ENCODE peak calls at places on chromosomes 3 and 15, in four cellular contexts. One of them, this sample, is unnamed.

GRCh38 chr3:50567011-50567385 is 549 bp downstream of the C3orf18 start:
- DNase-seq in HL-60: no peak
- DNase-seq in heart right ventricle: no peak
- DNase-seq in BJ: no peak
- DNase-seq in this sample: no peak

GRCh38 chr3:23865595-23866396 is 51.0 kb downstream of the NKIRAS1 start:
- DNase-seq in heart right ventricle: no peak
- DNase-seq in HL-60: no peak
- DNase-seq in BJ: no peak
- DNase-seq in this sample: peak

GRCh38 chr3:138241061-138241460 is 54.0 kb downstream of the ARMC8 start:
- DNase-seq in heart right ventricle: no peak
- DNase-seq in HL-60: no peak
- DNase-seq in BJ: peak
- DNase-seq in this sample: no peak

GRCh38 chr3:114454592-114455251 is 160.9 kb downstream of the TIGIT start:
- DNase-seq in BJ: no peak
- DNase-seq in heart right ventricle: no peak
- DNase-seq in HL-60: no peak
- DNase-seq in this sample: no peak

GRCh38 chr15:100259266-100259665 is 82.5 kb downstream of the ADAMTS17 start:
- DNase-seq in HL-60: no peak
- DNase-seq in BJ: no peak
- DNase-seq in heart right ventricle: no peak
- DNase-seq in this sample: no peak

GRCh38 chr3:73206006-73206405 is 144.5 kb downstream of the EBLN2 start:
- DNase-seq in BJ: no peak
- DNase-seq in HL-60: no peak
- DNase-seq in heart right ventricle: no peak
- DNase-seq in this sample: no peak

GRCh38 chr3:100796556-100796955 is 87.3 kb downstream of the TFG start:
- DNase-seq in HL-60: no peak
- DNase-seq in BJ: no peak
- DNase-seq in heart right ventricle: no peak
- DNase-seq in this sample: no peak

GRCh38 chr15:34716111-34716510 is 38.7 kb downstream of the GJD2 start:
- DNase-seq in HL-60: no peak
- DNase-seq in BJ: no peak
- DNase-seq in heart right ventricle: peak
- DNase-seq in this sample: no peak

GRCh38 chr3:157088506-157089454 is 71.2 kb downstream of the CCNL1 start:
- DNase-seq in BJ: peak
- DNase-seq in HL-60: peak
- DNase-seq in heart right ventricle: peak
- DNase-seq in this sample: peak

GRCh38 chr3:46482632-46483311 is 15.0 kb upstream of the RTP3 start:
- DNase-seq in BJ: no peak
- DNase-seq in HL-60: no peak
- DNase-seq in heart right ventricle: no peak
- DNase-seq in this sample: no peak

GRCh38 chr3:57062119-57062631 is 1.7 kb downstream of the SPATA12 start:
- DNase-seq in heart right ventricle: no peak
- DNase-seq in BJ: no peak
- DNase-seq in HL-60: no peak
- DNase-seq in this sample: no peak

GRCh38 chr3:197490098-197490497 is 65.7 kb downstream of the BDH1 start:
- DNase-seq in BJ: peak
- DNase-seq in heart right ventricle: no peak
- DNase-seq in HL-60: no peak
- DNase-seq in this sample: no peak

GRCh38 chr15:37135225-37135624 is 34.9 kb upstream of the MEIS2 start:
- DNase-seq in heart right ventricle: no peak
- DNase-seq in BJ: no peak
- DNase-seq in HL-60: no peak
- DNase-seq in this sample: no peak

GRCh38 chr3:122793568-122794416 is at the start of gene HSPBAP1:
- DNase-seq in heart right ventricle: peak
- DNase-seq in BJ: peak
- DNase-seq in HL-60: peak
- DNase-seq in this sample: peak

GRCh38 chr3:128074851-128075515 is 22.7 kb downstream of the SEC61A1 start:
- DNase-seq in BJ: no peak
- DNase-seq in HL-60: no peak
- DNase-seq in heart right ventricle: no peak
- DNase-seq in this sample: no peak

GRCh38 chr3:57199895-57200297 is at the start of gene HESX1:
- DNase-seq in HL-60: no peak
- DNase-seq in BJ: no peak
- DNase-seq in heart right ventricle: no peak
- DNase-seq in this sample: peak

GRCh38 chr15:91821458-91821857 is 32.0 kb upstream of the SLCO3A1 start:
- DNase-seq in HL-60: no peak
- DNase-seq in heart right ventricle: no peak
- DNase-seq in BJ: no peak
- DNase-seq in this sample: no peak

GRCh38 chr3:62688050-62688449 is 187.2 kb downstream of the CADPS start:
- DNase-seq in HL-60: no peak
- DNase-seq in BJ: no peak
- DNase-seq in heart right ventricle: no peak
- DNase-seq in this sample: no peak

GRCh38 chr15:45333550-45333949 is 44.8 kb downstream of the GATM start:
- DNase-seq in HL-60: no peak
- DNase-seq in heart right ventricle: peak
- DNase-seq in BJ: no peak
- DNase-seq in this sample: no peak

GRCh38 chr3:119967353-119968006 is 126.8 kb downstream of the GSK3B start:
- DNase-seq in HL-60: no peak
- DNase-seq in heart right ventricle: no peak
- DNase-seq in BJ: no peak
- DNase-seq in this sample: no peak

GRCh38 chr15:33654859-33655258 is 313.4 kb upstream of the CHRM5 start:
- DNase-seq in heart right ventricle: no peak
- DNase-seq in BJ: no peak
- DNase-seq in HL-60: no peak
- DNase-seq in this sample: no peak

GRCh38 chr3:41450416-41451231 is 251.3 kb downstream of the CTNNB1 start:
- DNase-seq in BJ: no peak
- DNase-seq in heart right ventricle: no peak
- DNase-seq in HL-60: no peak
- DNase-seq in this sample: peak

GRCh38 chr15:60932051-60932915 is 296.8 kb downstream of the RORA start:
- DNase-seq in HL-60: no peak
- DNase-seq in BJ: no peak
- DNase-seq in heart right ventricle: no peak
- DNase-seq in this sample: no peak

GRCh38 chr15:90683876-90684275 is 33.3 kb upstream of the BLM start:
- DNase-seq in HL-60: no peak
- DNase-seq in BJ: no peak
- DNase-seq in heart right ventricle: no peak
- DNase-seq in this sample: no peak

GRCh38 chr3:143750856-143751255 is 97.4 kb downstream of the SLC9A9 start:
- DNase-seq in HL-60: no peak
- DNase-seq in BJ: no peak
- DNase-seq in heart right ventricle: no peak
- DNase-seq in this sample: no peak

GRCh38 chr15:55959744-55960143 is 33.7 kb downstream of the NEDD4 start:
- DNase-seq in HL-60: no peak
- DNase-seq in BJ: no peak
- DNase-seq in heart right ventricle: no peak
- DNase-seq in this sample: no peak

GRCh38 chr3:115922681-115923347 is 299.5 kb downstream of the GAP43 start:
- DNase-seq in BJ: no peak
- DNase-seq in heart right ventricle: no peak
- DNase-seq in HL-60: no peak
- DNase-seq in this sample: peak

GRCh38 chr15:90316139-90316538 is 35.9 kb upstream of the ZNF774 start:
- DNase-seq in HL-60: no peak
- DNase-seq in BJ: no peak
- DNase-seq in heart right ventricle: no peak
- DNase-seq in this sample: no peak

GRCh38 chr15:34018021-34018645 is 20.9 kb downstream of the AVEN start:
- DNase-seq in BJ: no peak
- DNase-seq in heart right ventricle: no peak
- DNase-seq in HL-60: no peak
- DNase-seq in this sample: no peak

GRCh38 chr3:177754508-177754921 is 557.2 kb upstream of the TBL1XR1 start:
- DNase-seq in HL-60: no peak
- DNase-seq in BJ: no peak
- DNase-seq in heart right ventricle: no peak
- DNase-seq in this sample: no peak

GRCh38 chr15:100902436-100903190 is 16.5 kb upstream of the LRRK1 start:
- DNase-seq in HL-60: no peak
- DNase-seq in BJ: peak
- DNase-seq in heart right ventricle: peak
- DNase-seq in this sample: no peak

GRCh38 chr3:14847613-14848541 is 29.1 kb downstream of the FGD5 start:
- DNase-seq in heart right ventricle: peak
- DNase-seq in BJ: no peak
- DNase-seq in HL-60: no peak
- DNase-seq in this sample: peak

GRCh38 chr3:50660386-50660785 is 14.3 kb upstream of the DOCK3 start:
- DNase-seq in heart right ventricle: no peak
- DNase-seq in HL-60: no peak
- DNase-seq in BJ: no peak
- DNase-seq in this sample: no peak

GRCh38 chr3:69494091-69494659 is 108.3 kb upstream of the FRMD4B start:
- DNase-seq in heart right ventricle: no peak
- DNase-seq in HL-60: no peak
- DNase-seq in BJ: no peak
- DNase-seq in this sample: no peak

GRCh38 chr3:24401811-24402185 is 92.9 kb downstream of the THRB start:
- DNase-seq in HL-60: no peak
- DNase-seq in BJ: no peak
- DNase-seq in heart right ventricle: no peak
- DNase-seq in this sample: no peak

GRCh38 chr3:188842628-188843027 is 329.1 kb upstream of the TPRG1 start:
- DNase-seq in BJ: no peak
- DNase-seq in heart right ventricle: no peak
- DNase-seq in HL-60: peak
- DNase-seq in this sample: no peak

GRCh38 chr3:9396632-9397330 is 634 bp upstream of the SETD5 start:
- DNase-seq in HL-60: peak
- DNase-seq in BJ: peak
- DNase-seq in heart right ventricle: peak
- DNase-seq in this sample: peak

DNA sequence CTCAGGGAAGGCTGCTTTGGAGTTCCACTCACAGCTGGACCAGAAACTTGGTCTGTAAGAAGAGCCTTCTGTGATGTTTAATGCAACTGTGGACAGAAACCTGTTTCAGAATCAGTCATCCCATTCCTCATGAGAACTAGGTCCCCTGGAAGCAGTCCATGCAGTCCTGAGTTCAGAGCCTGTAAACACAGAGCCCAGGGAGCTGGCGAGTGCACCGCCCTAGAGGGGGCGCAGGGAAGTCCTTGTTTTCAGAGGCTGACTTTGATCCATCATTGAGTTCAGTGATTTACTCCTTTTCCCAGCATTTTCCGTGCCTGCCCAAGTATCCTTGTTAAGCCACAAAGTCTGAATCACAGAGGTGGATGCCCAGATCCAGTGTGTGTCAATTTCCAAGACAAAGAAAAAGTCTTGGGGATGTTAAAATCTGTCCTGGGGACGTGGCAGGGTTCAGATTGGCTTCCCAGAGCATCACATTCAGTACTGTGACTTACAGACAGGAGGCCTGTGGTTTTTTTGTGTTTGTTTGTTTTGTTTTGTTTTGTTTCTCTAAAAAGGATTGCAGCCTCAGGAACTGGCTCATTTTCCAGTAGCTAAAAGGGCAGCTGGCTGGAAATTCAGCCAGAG is 9.8 kb upstream of the TXNRD3 start:
- DNase-seq in BJ: no peak
- DNase-seq in heart right ventricle: no peak
- DNase-seq in HL-60: no peak
- DNase-seq in this sample: no peak
- TF ChIP-seq CTCF in BJ: no peak
- TF ChIP-seq CTCF in heart right ventricle: no peak
- TF ChIP-seq CTCF in HL-60: no peak
- TF ChIP-seq CTCF in this sample: no peak

GRCh38 chr15:87416591-87417257 is 839.8 kb downstream of the NTRK3 start:
- DNase-seq in heart right ventricle: no peak
- DNase-seq in BJ: no peak
- DNase-seq in HL-60: no peak
- DNase-seq in this sample: no peak
- TF ChIP-seq CTCF in heart right ventricle: no peak
- TF ChIP-seq CTCF in BJ: no peak
- TF ChIP-seq CTCF in HL-60: no peak
- TF ChIP-seq CTCF in this sample: no peak

GRCh38 chr15:79494963-79495362 is 62.8 kb downstream of the MINAR1 start:
- DNase-seq in BJ: no peak
- DNase-seq in heart right ventricle: no peak
- DNase-seq in HL-60: no peak
- DNase-seq in this sample: no peak

GRCh38 chr15:79494392-79494909 is 62.3 kb downstream of the MINAR1 start:
- DNase-seq in HL-60: no peak
- DNase-seq in BJ: no peak
- DNase-seq in heart right ventricle: no peak
- DNase-seq in this sample: no peak

GRCh38 chr15:79492065-79492464 is 59.9 kb downstream of the MINAR1 start:
- DNase-seq in HL-60: no peak
- DNase-seq in heart right ventricle: no peak
- DNase-seq in BJ: no peak
- DNase-seq in this sample: no peak

GRCh38 chr15:79496838-79497237 is 64.7 kb downstream of the MINAR1 start:
- DNase-seq in HL-60: no peak
- DNase-seq in heart right ventricle: no peak
- DNase-seq in BJ: no peak
- DNase-seq in this sample: no peak

GRCh38 chr15:79495716-79496115 is 63.6 kb downstream of the MINAR1 start:
- DNase-seq in HL-60: no peak
- DNase-seq in heart right ventricle: no peak
- DNase-seq in BJ: no peak
- DNase-seq in this sample: no peak
- TF ChIP-seq CTCF in HL-60: no peak
- TF ChIP-seq CTCF in heart right ventricle: no peak
- TF ChIP-seq CTCF in BJ: no peak
- TF ChIP-seq CTCF in this sample: no peak

GRCh38 chr15:50137893-50138292 is 18.9 kb upstream of the ATP8B4 start:
- DNase-seq in heart right ventricle: no peak
- DNase-seq in BJ: no peak
- DNase-seq in HL-60: no peak
- DNase-seq in this sample: no peak
- TF ChIP-seq CTCF in heart right ventricle: no peak
- TF ChIP-seq CTCF in BJ: no peak
- TF ChIP-seq CTCF in HL-60: no peak
- TF ChIP-seq CTCF in this sample: no peak

GRCh38 chr15:69951511-69952209 is 146.1 kb downstream of the TLE3 start:
- DNase-seq in BJ: no peak
- DNase-seq in heart right ventricle: no peak
- DNase-seq in HL-60: no peak
- DNase-seq in this sample: no peak
- TF ChIP-seq CTCF in BJ: no peak
- TF ChIP-seq CTCF in heart right ventricle: no peak
- TF ChIP-seq CTCF in HL-60: no peak
- TF ChIP-seq CTCF in this sample: no peak

This sample was measured in endothelial cell.